ENCODE peak calls at places on chromosomes 3 and 15, in six cellular contexts. V is MM.1S, B is GM23338, T is HCT116, R is PC-3, P is OCI-LY7. Q is an unnamed sample. For H3K9me2, the result is how much of the 10 kb centered on the place peaks cover.

GRCh38 chr15:65731926-65732325 is 60.2 kb downstream of the DENND4A start:
- DNase-seq in P (no peak), R (no peak), B (no peak), V (no peak), T (no peak), Q (no peak)

GRCh38 chr15:71701808-71702207 is 108.5 kb upstream of the NR2E3 start:
- DNase-seq in B (no peak), P (peak), T (no peak), R (no peak), V (no peak), Q (no peak)

GRCh38 chr15:90838544-90838943 is 29.8 kb upstream of the FURIN start:
- DNase-seq in V (no peak), R (no peak), B (no peak), T (no peak), P (no peak), Q (no peak)

GRCh38 chr3:64954995-64955636 is 267.3 kb upstream of the ADAMTS9 start:
- DNase-seq in B (no peak), P (no peak), V (no peak), T (no peak), R (no peak), Q (no peak)

GRCh38 chr3:184563569-184563925 is 2.0 kb downstream of the EPHB3 start:
- DNase-seq in P (no peak), B (no peak), R (peak), T (no peak), V (no peak), Q (no peak)

GRCh38 chr3:184472723-184473419 is 88.7 kb upstream of the EPHB3 start:
- DNase-seq in B (no peak), R (no peak), P (peak), V (peak), T (no peak), Q (no peak)

GRCh38 chr15:98658831-98659699 is 10.7 kb downstream of the IGF1R start:
- DNase-seq in R (peak), T (peak), V (peak), B (peak), P (peak), Q (peak)

GRCh38 chr15:29090617-29091466 is 178.8 kb downstream of the NSMCE3 start:
- DNase-seq in P (peak), B (peak), R (peak), T (peak), V (no peak), Q (peak)

GRCh38 chr3:58052373-58053273 is 44.4 kb downstream of the FLNB start:
- DNase-seq in V (no peak), B (no peak), R (peak), T (peak), P (no peak), Q (peak)

GRCh38 chr3:159263750-159264561 is 462.1 kb downstream of the MFSD1 start:
- DNase-seq in B (peak), P (peak), T (peak), R (peak), V (peak), Q (peak)

GRCh38 chr3:194285859-194286197 is 65.3 kb downstream of the CPN2 start:
- DNase-seq in T (no peak), R (no peak), B (no peak), P (no peak), V (no peak), Q (no peak)

GRCh38 chr3:152073267-152073666 is 195.5 kb upstream of the MBNL1 start:
- DNase-seq in V (no peak), R (peak), T (no peak), B (no peak), P (no peak), Q (no peak)

GRCh38 chr15:99424978-99425665 is 140.7 kb upstream of the MEF2A start:
- DNase-seq in P (no peak), B (no peak), R (peak), T (no peak), V (no peak), Q (peak)

GRCh38 chr15:42137461-42138261 is 18.8 kb downstream of the PLA2G4F start:
- DNase-seq in P (peak), B (peak), V (peak), R (peak), T (peak), Q (peak)

GRCh38 chr3:73719413-73719831 is 94.7 kb upstream of the PDZRN3 start:
- DNase-seq in B (no peak), V (no peak), T (no peak), R (no peak), P (no peak), Q (peak)

GRCh38 chr3:153624310-153625030 is 462.4 kb downstream of the RAP2B start:
- DNase-seq in V (peak), T (no peak), P (peak), R (no peak), B (no peak), Q (no peak)

GRCh38 chr3:147661916-147662315 is 252.8 kb downstream of the ZIC1 start:
- DNase-seq in R (no peak), B (no peak), V (no peak), P (no peak), T (no peak), Q (no peak)

GRCh38 chr3:52498134-52499054 is 3.3 kb downstream of the STAB1 start:
- DNase-seq in R (no peak), B (no peak), T (no peak), V (no peak), P (no peak), Q (peak)

GRCh38 chr3:71444028-71444860 is 139.3 kb downstream of the FOXP1 start:
- DNase-seq in R (peak), V (peak), T (no peak), P (peak), B (no peak), Q (no peak)

GRCh38 chr3:161310649-161311423 is 60.5 kb downstream of the SPTSSB start:
- DNase-seq in B (no peak), V (peak), T (no peak), P (peak), R (no peak), Q (no peak)

GRCh38 chr3:13580256-13581023 is 31.5 kb downstream of the FBLN2 start:
- DNase-seq in B (no peak), P (no peak), R (no peak), T (no peak), V (no peak), Q (peak)

GRCh38 chr3:173739716-173740115 is 342.2 kb downstream of the NLGN1 start:
- DNase-seq in T (no peak), V (no peak), B (peak), R (peak), P (no peak), Q (no peak)

GRCh38 chr3:169131695-169132464 is 531.6 kb downstream of the MECOM start:
- DNase-seq in B (no peak), V (no peak), T (no peak), R (no peak), P (no peak), Q (no peak)

GRCh38 chr15:25342629-25343028 is 96.2 kb downstream of the UBE3A start:
- DNase-seq in T (no peak), R (no peak), B (peak), V (no peak), P (peak), Q (no peak)

GRCh38 chr15:74794248-74794969 is 12.5 kb downstream of the CSK start:
- DNase-seq in R (no peak), P (no peak), T (no peak), V (no peak), B (no peak), Q (no peak)

GRCh38 chr3:52495096-52495495 is at the start of gene STAB1:
- DNase-seq in V (no peak), T (no peak), R (no peak), P (no peak), B (no peak), Q (no peak)

GRCh38 chr15:33098082-33099058 is 96.1 kb downstream of the FMN1 start:
- DNase-seq in T (no peak), V (no peak), P (no peak), B (no peak), R (peak), Q (no peak)

GRCh38 chr15:99481406-99481805 is 84.4 kb upstream of the MEF2A start:
- DNase-seq in T (no peak), V (no peak), B (no peak), R (no peak), P (no peak), Q (no peak)

GRCh38 chr3:43609406-43609805 is 12.4 kb downstream of the ANO10 start:
- DNase-seq in B (no peak), P (no peak), T (no peak), R (no peak), V (no peak), Q (no peak)

GRCh38 chr3:195226900-195227447 is 44.0 kb downstream of the XXYLT1 start:
- DNase-seq in R (peak), T (no peak), B (peak), P (peak), V (peak), Q (no peak)

GRCh38 chr3:157469571-157470294 is 33.1 kb downstream of the PTX3 start:
- DNase-seq in V (no peak), T (no peak), B (no peak), P (no peak), R (peak), Q (no peak)

GRCh38 chr15:78715439-78715838 is 74.4 kb upstream of the CHRNB4 start:
- DNase-seq in T (peak), V (no peak), R (peak), B (no peak), P (no peak), Q (no peak)

GRCh38 chr3:184371570-184372018 is 6.4 kb downstream of the THPO start:
- DNase-seq in V (peak), R (peak), T (peak), P (peak), B (peak), Q (peak)

GRCh38 chr15:83837946-83838571 is 184.1 kb downstream of the ADAMTSL3 start:
- DNase-seq in B (peak), P (peak), T (peak), R (peak), V (peak), Q (peak)

GRCh38 chr15:52780172-52780980 is 9.8 kb downstream of the ONECUT1 start:
- DNase-seq in T (peak), R (peak), V (peak), B (peak), P (peak), Q (peak)

GRCh38 chr15:82890338-82891024 is 62.0 kb downstream of the HOMER2 start:
- DNase-seq in R (no peak), P (no peak), T (no peak), B (no peak), V (no peak), Q (no peak)

GRCh38 chr15:68231102-68231818 is 1.7 kb upstream of the CLN6 start:
- DNase-seq in V (no peak), P (no peak), T (no peak), B (no peak), R (no peak), Q (no peak)

GRCh38 chr15:70479785-70480184 is 283.6 kb downstream of the UACA start:
- DNase-seq in V (no peak), T (no peak), B (no peak), R (no peak), P (no peak), Q (no peak)

DNA sequence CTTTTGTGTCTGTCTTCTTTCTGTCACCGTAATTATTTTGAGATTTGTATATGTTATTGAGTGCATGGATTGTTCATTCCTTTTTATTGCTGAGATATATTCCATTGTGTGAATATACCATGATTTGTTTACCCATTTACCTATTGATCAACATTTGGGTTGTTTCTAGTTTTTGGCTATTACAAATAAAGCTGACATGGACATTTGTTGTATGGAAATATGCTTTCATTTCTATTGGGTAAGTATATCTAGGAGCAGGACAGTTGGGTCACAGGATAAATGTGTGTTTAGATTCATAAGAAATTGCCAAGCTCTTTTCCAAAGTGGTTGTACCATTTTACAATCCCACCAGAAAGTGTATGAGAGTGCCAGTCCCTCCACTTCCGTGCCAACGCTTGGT is 51.2 kb downstream of the PFN2 start:
- DNase-seq in T (no peak), P (no peak), B (no peak), V (no peak), R (no peak), Q (no peak)
- H3K9me2 ChIP-seq in T (under half), P (under half), B (under half), V (under half), R (under half), Q (under half)

GRCh38 chr15:55318588-55319494 is at the start of the genes PIGB and PIGBOS1:
- DNase-seq in V (peak), P (peak), T (peak), R (peak), B (peak), Q (peak)
- TF ChIP-seq CTCF in V (no peak), P (no peak), T (no peak), R (no peak), B (no peak), Q (no peak)

GRCh38 chr3:67605377-67605776 is 49.0 kb downstream of the SUCLG2 start:
- DNase-seq in P (no peak), R (peak), T (no peak), V (no peak), B (peak), Q (no peak)
- TF ChIP-seq EZH2phosphoT487 in P (no peak), R (no peak), T (no peak), V (no peak), B (no peak), Q (no peak)

DNA sequence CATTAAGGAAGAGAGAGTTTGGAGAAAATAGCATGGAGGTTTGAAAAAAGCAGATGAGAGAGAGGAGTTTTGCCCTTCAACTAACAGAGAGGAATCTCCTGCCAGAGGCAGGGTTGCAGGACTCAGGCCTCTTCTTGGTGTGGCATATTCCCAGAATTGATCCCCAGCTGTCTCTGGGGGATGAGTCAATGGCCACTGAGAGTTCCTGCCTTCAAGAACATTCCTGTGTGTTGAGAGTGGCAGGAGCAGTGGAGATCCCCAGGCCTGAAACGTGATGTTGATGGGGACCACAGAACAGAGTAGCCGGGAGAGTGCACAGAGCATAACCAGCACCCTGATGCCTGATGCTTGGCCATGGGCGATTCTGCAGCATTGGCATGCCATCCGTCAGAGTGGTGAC is 348.4 kb upstream of the THBS1 start:
- DNase-seq in T (no peak), B (no peak), P (no peak), V (no peak), R (peak), Q (no peak)
- H3K9me2 ChIP-seq in T (under half), B (under half), P (under half), V (under half), R (under half), Q (under half)

DNA sequence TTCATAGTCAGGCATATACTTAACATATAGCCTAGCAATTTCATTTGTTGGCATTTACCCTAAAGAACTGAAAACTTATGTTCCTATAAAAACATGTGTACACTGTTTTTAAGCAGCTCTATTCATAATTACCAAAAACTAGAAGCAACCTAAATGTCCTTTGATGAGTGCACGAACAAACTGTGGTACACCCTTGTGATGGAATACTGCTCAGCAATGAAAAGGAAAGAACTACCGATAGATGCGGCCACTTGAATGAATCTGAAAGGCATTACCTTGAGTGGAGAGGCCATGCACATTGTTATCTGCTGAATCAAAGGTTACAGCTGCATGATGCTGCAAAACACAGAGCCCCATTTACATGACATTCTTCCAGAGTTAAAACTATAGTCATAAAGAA is 44.7 kb downstream of the CFAP92 start:
- DNase-seq in R (no peak), V (no peak), P (no peak), T (no peak), B (no peak), Q (no peak)
- TF ChIP-seq CTCF in R (no peak), V (no peak), P (no peak), T (no peak), B (no peak), Q (no peak)

GRCh38 chr3:45034612-45035252 is 8.6 kb downstream of the CLEC3B start:
- DNase-seq in T (no peak), R (no peak), B (no peak), P (peak), V (peak), Q (no peak)
- TF ChIP-seq EZH2phosphoT487 in T (no peak), R (no peak), B (no peak), P (no peak), V (no peak), Q (no peak)

DNA sequence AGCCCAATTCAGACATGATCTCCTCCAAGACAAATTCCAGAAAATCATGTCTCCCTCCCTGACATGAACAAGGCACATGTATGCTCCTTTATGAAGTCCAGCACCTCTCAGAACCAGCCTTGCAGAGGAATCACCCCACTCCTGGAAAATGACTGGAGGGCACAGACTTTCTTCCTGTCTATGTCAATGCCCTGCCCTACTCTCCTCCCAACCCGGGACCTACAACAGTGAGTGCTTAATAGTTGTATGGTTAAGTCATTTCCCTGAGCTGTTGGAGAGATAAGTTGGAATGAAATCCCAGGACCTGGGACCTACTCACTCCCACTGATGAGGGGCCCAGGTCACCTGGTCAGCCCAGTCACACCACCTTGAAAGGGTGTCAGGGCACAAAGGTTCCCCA is 80.0 kb upstream of the HERC1 start:
- DNase-seq in R (no peak), T (no peak), B (no peak), P (no peak), V (no peak), Q (no peak)
- H3K9me2 ChIP-seq in R (under half), T (under half), B (under half), P (under half), V (under half), Q (under half)